ENCODE peak calls at places on chromosome 12, in seven cellular contexts. P is G401, K is NCI-H1105, L is kidney tubule cell, A is NCI-H2081, W is midbrain, S is AG08395. J is an unnamed sample.

GRCh38 chr12:59780605-59781135 is 184.8 kb downstream of the SLC16A7 start:
- DNase-seq in P (peak; percentile 10), K (no peak), L (peak; percentile 41), A (no peak), W (peak; percentile 70), S (peak; percentile 22), J (no peak)

GRCh38 chr12:19058235-19059021 is 71.1 kb upstream of the PLEKHA5 start:
- DNase-seq in P (no peak), K (no peak), L (no peak), A (no peak), W (no peak), S (no peak), J (no peak)

GRCh38 chr12:115943310-115943629 is 334.2 kb downstream of the MED13L start:
- DNase-seq in P (no peak), K (no peak), L (no peak), A (no peak), W (no peak), S (no peak), J (no peak)

GRCh38 chr12:115517913-115518312 is 759.6 kb downstream of the MED13L start:
- DNase-seq in P (no peak), K (no peak), L (no peak), A (no peak), W (no peak), S (no peak), J (no peak)

GRCh38 chr12:85872497-85873091 is 1.5 kb upstream of the NTS start:
- DNase-seq in P (peak; percentile 85), K (peak; percentile 70), L (peak; percentile 68), A (peak; percentile 82), W (peak; percentile 65), S (peak; percentile 29), J (no peak)

GRCh38 chr12:69091447-69092022 is 147.8 kb upstream of the CPSF6 start:
- DNase-seq in P (no peak), K (no peak), L (no peak), A (no peak), W (no peak), S (no peak), J (no peak)

GRCh38 chr12:84642201-84642600 is 270.4 kb downstream of the SLC6A15 start:
- DNase-seq in P (no peak), K (no peak), L (no peak), A (no peak), W (no peak), S (no peak), J (no peak)

GRCh38 chr12:62512901-62513300 is 46.3 kb downstream of the MON2 start:
- DNase-seq in P (no peak), K (no peak), L (no peak), A (no peak), W (no peak), S (no peak), J (no peak)

GRCh38 chr12:126021675-126022074 is 956.4 kb downstream of the AACS start:
- DNase-seq in P (no peak), K (no peak), L (no peak), A (no peak), W (no peak), S (no peak), J (no peak)

GRCh38 chr12:93803408-93803807 is 126.2 kb downstream of the CRADD start:
- DNase-seq in P (no peak), K (no peak), L (peak; percentile 37), A (no peak), W (no peak), S (peak; percentile 70), J (no peak)

GRCh38 chr12:132869551-132869950 is 17.9 kb downstream of the CHFR start:
- DNase-seq in P (no peak), K (no peak), L (no peak), A (no peak), W (no peak), S (no peak), J (no peak)

GRCh38 chr12:104859144-104859543 is 98.9 kb downstream of the SLC41A2 start:
- DNase-seq in P (no peak), K (no peak), L (peak; percentile 74), A (no peak), W (no peak), S (peak; percentile 12), J (no peak)

GRCh38 chr12:15931590-15932053 is 20.5 kb downstream of the DERA start:
- DNase-seq in P (no peak), K (no peak), L (peak; percentile 34), A (no peak), W (no peak), S (no peak), J (no peak)

GRCh38 chr12:21054334-21054733 is 76.7 kb upstream of the SLCO1B1 start:
- DNase-seq in P (no peak), K (no peak), L (no peak), A (no peak), W (no peak), S (no peak), J (no peak)